ENCODE peak calls at places on chromosomes 13 and 19, in ten cellular contexts. One of them, this sample, is unnamed. For H3K27me3, the result is how much of the 10 kb centered on the place peaks cover.

GRCh38 chr19:9621156-9622037 is at the start of gene ZNF561:
- ATAC-seq in RWPE2: peak
- ATAC-seq in HCT116: peak
- ATAC-seq in foreskin keratinocyte: peak
- ATAC-seq in HepG2: peak
- ATAC-seq in CD8-positive, alpha-beta T cell: peak
- ATAC-seq in pancreas: peak
- ATAC-seq in upper lobe of right lung: peak
- ATAC-seq in right cardiac atrium: peak
- ATAC-seq in PC-3: peak
- ATAC-seq in this sample: peak

GRCh38 chr19:38840583-38840968 is 9.0 kb upstream of the ECH1 start:
- ATAC-seq in pancreas: peak
- ATAC-seq in RWPE2: no peak
- ATAC-seq in HCT116: no peak
- ATAC-seq in right cardiac atrium: no peak
- ATAC-seq in foreskin keratinocyte: no peak
- ATAC-seq in PC-3: no peak
- ATAC-seq in HepG2: no peak
- ATAC-seq in CD8-positive, alpha-beta T cell: no peak
- ATAC-seq in upper lobe of right lung: no peak
- ATAC-seq in this sample: no peak

GRCh38 chr19:16040642-16041041 is 35.7 kb upstream of the TPM4 start:
- ATAC-seq in CD8-positive, alpha-beta T cell: no peak
- ATAC-seq in RWPE2: no peak
- ATAC-seq in PC-3: no peak
- ATAC-seq in HCT116: no peak
- ATAC-seq in foreskin keratinocyte: no peak
- ATAC-seq in pancreas: no peak
- ATAC-seq in right cardiac atrium: no peak
- ATAC-seq in upper lobe of right lung: no peak
- ATAC-seq in HepG2: no peak
- ATAC-seq in this sample: no peak

GRCh38 chr13:45297456-45298205 is 43.4 kb downstream of the TPT1 start:
- ATAC-seq in RWPE2: no peak
- ATAC-seq in foreskin keratinocyte: no peak
- ATAC-seq in HCT116: no peak
- ATAC-seq in HepG2: no peak
- ATAC-seq in PC-3: no peak
- ATAC-seq in CD8-positive, alpha-beta T cell: peak
- ATAC-seq in right cardiac atrium: no peak
- ATAC-seq in upper lobe of right lung: no peak
- ATAC-seq in pancreas: no peak
- ATAC-seq in this sample: no peak

GRCh38 chr19:17754634-17755532 is 3.6 kb downstream of the FCHO1 start:
- ATAC-seq in upper lobe of right lung: no peak
- ATAC-seq in right cardiac atrium: no peak
- ATAC-seq in CD8-positive, alpha-beta T cell: no peak
- ATAC-seq in pancreas: no peak
- ATAC-seq in RWPE2: peak
- ATAC-seq in HepG2: no peak
- ATAC-seq in PC-3: no peak
- ATAC-seq in foreskin keratinocyte: no peak
- ATAC-seq in HCT116: no peak
- ATAC-seq in this sample: no peak

GRCh38 chr13:79770056-79770455 is 289.1 kb downstream of the NDFIP2 start:
- ATAC-seq in pancreas: no peak
- ATAC-seq in upper lobe of right lung: no peak
- ATAC-seq in foreskin keratinocyte: no peak
- ATAC-seq in right cardiac atrium: no peak
- ATAC-seq in RWPE2: no peak
- ATAC-seq in HepG2: no peak
- ATAC-seq in HCT116: no peak
- ATAC-seq in CD8-positive, alpha-beta T cell: no peak
- ATAC-seq in PC-3: no peak
- ATAC-seq in this sample: no peak

GRCh38 chr13:107252428-107252827 is 684.5 kb upstream of the ARGLU1 start:
- ATAC-seq in foreskin keratinocyte: peak
- ATAC-seq in HepG2: no peak
- ATAC-seq in RWPE2: peak
- ATAC-seq in HCT116: no peak
- ATAC-seq in CD8-positive, alpha-beta T cell: no peak
- ATAC-seq in upper lobe of right lung: no peak
- ATAC-seq in right cardiac atrium: no peak
- ATAC-seq in pancreas: no peak
- ATAC-seq in PC-3: no peak
- ATAC-seq in this sample: no peak

GRCh38 chr19:16088351-16088984 is 12.2 kb downstream of the TPM4 start:
- ATAC-seq in upper lobe of right lung: peak
- ATAC-seq in PC-3: no peak
- ATAC-seq in pancreas: peak
- ATAC-seq in CD8-positive, alpha-beta T cell: no peak
- ATAC-seq in right cardiac atrium: peak
- ATAC-seq in foreskin keratinocyte: no peak
- ATAC-seq in RWPE2: no peak
- ATAC-seq in HCT116: peak
- ATAC-seq in HepG2: peak
- ATAC-seq in this sample: peak

GRCh38 chr19:10518444-10519361 is 1.5 kb upstream of the S1PR5 start:
- ATAC-seq in HepG2: no peak
- ATAC-seq in pancreas: no peak
- ATAC-seq in HCT116: no peak
- ATAC-seq in PC-3: no peak
- ATAC-seq in CD8-positive, alpha-beta T cell: no peak
- ATAC-seq in RWPE2: no peak
- ATAC-seq in foreskin keratinocyte: no peak
- ATAC-seq in upper lobe of right lung: no peak
- ATAC-seq in right cardiac atrium: no peak
- ATAC-seq in this sample: no peak

DNA sequence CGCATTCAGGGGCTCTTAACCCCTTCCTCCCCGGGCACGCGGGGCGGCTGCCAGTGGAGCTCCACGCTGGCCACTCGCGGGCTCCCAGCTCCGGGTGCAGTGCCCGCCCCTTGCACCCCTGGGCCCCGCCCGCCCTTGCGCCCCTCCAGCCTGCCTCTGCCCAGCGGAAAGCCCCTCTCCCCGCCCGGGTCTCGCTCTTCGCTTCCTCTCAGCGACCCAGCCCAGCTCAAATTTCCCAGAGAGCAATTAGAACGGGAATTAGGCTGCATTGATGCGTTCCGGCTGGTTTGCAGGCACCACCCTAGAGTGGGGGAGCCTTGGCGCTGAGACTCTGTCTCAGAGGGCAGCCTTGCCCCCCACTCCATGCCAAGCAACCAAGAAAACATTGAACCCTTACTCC is 1.8 kb upstream of the GSX1 start:
- ATAC-seq in HepG2: no peak
- ATAC-seq in RWPE2: no peak
- ATAC-seq in right cardiac atrium: no peak
- ATAC-seq in pancreas: no peak
- ATAC-seq in CD8-positive, alpha-beta T cell: no peak
- ATAC-seq in foreskin keratinocyte: no peak
- ATAC-seq in PC-3: no peak
- ATAC-seq in upper lobe of right lung: no peak
- ATAC-seq in HCT116: no peak
- ATAC-seq in this sample: no peak
- H3K27me3 ChIP-seq in HepG2: under half
- H3K27me3 ChIP-seq in RWPE2: half or more
- H3K27me3 ChIP-seq in right cardiac atrium: under half
- H3K27me3 ChIP-seq in pancreas: under half
- H3K27me3 ChIP-seq in CD8-positive, alpha-beta T cell: under half
- H3K27me3 ChIP-seq in foreskin keratinocyte: half or more
- H3K27me3 ChIP-seq in PC-3: half or more
- H3K27me3 ChIP-seq in upper lobe of right lung: half or more
- H3K27me3 ChIP-seq in HCT116: under half
- H3K27me3 ChIP-seq in this sample: half or more

DNA sequence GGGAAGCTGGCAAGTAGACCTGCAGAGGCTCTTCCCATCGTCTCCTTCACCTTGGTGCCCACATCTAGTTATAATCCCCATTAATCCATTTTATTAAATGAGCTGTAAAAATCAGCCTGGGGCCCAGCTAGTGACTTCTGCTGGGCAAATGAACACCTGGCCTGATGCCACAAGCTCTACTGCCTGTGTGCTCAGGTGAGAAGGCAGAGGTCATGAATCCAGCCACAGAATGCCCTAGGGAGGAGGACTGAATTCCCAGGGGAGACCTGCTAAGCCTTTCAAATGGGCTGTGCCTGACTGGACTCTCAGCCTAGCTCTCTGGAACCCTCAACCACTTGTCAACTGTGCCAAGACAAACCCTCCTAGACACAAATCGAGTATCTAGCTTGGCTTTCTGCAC is 74.0 kb downstream of the PDS5B start:
- ATAC-seq in RWPE2: no peak
- ATAC-seq in foreskin keratinocyte: no peak
- ATAC-seq in CD8-positive, alpha-beta T cell: no peak
- ATAC-seq in HepG2: no peak
- ATAC-seq in PC-3: no peak
- ATAC-seq in right cardiac atrium: no peak
- ATAC-seq in pancreas: peak
- ATAC-seq in HCT116: no peak
- ATAC-seq in upper lobe of right lung: no peak
- ATAC-seq in this sample: no peak
- H3K27ac ChIP-seq in RWPE2: no peak
- H3K27ac ChIP-seq in foreskin keratinocyte: no peak
- H3K27ac ChIP-seq in CD8-positive, alpha-beta T cell: no peak
- H3K27ac ChIP-seq in HepG2: no peak
- H3K27ac ChIP-seq in PC-3: no peak
- H3K27ac ChIP-seq in right cardiac atrium: no peak
- H3K27ac ChIP-seq in pancreas: no peak
- H3K27ac ChIP-seq in HCT116: no peak
- H3K27ac ChIP-seq in upper lobe of right lung: no peak
- H3K27ac ChIP-seq in this sample: no peak

GRCh38 chr13:20311022-20311421 is 78.9 kb upstream of the GJB6 start:
- ATAC-seq in right cardiac atrium: no peak
- ATAC-seq in CD8-positive, alpha-beta T cell: no peak
- ATAC-seq in HepG2: no peak
- ATAC-seq in RWPE2: no peak
- ATAC-seq in upper lobe of right lung: no peak
- ATAC-seq in HCT116: no peak
- ATAC-seq in PC-3: no peak
- ATAC-seq in foreskin keratinocyte: no peak
- ATAC-seq in pancreas: no peak
- ATAC-seq in this sample: no peak
- H3K27me3 ChIP-seq in right cardiac atrium: under half
- H3K27me3 ChIP-seq in CD8-positive, alpha-beta T cell: under half
- H3K27me3 ChIP-seq in HepG2: under half
- H3K27me3 ChIP-seq in RWPE2: under half
- H3K27me3 ChIP-seq in upper lobe of right lung: under half
- H3K27me3 ChIP-seq in HCT116: under half
- H3K27me3 ChIP-seq in PC-3: under half
- H3K27me3 ChIP-seq in foreskin keratinocyte: under half
- H3K27me3 ChIP-seq in pancreas: under half
- H3K27me3 ChIP-seq in this sample: under half

GRCh38 chr13:75333103-75333502 is 148.9 kb downstream of the TBC1D4 start:
- ATAC-seq in HepG2: peak
- ATAC-seq in right cardiac atrium: no peak
- ATAC-seq in RWPE2: no peak
- ATAC-seq in HCT116: no peak
- ATAC-seq in pancreas: peak
- ATAC-seq in upper lobe of right lung: no peak
- ATAC-seq in PC-3: no peak
- ATAC-seq in CD8-positive, alpha-beta T cell: no peak
- ATAC-seq in foreskin keratinocyte: no peak
- ATAC-seq in this sample: no peak
- H3K27ac ChIP-seq in HepG2: no peak
- H3K27ac ChIP-seq in right cardiac atrium: no peak
- H3K27ac ChIP-seq in RWPE2: no peak
- H3K27ac ChIP-seq in HCT116: no peak
- H3K27ac ChIP-seq in pancreas: no peak
- H3K27ac ChIP-seq in upper lobe of right lung: no peak
- H3K27ac ChIP-seq in PC-3: no peak
- H3K27ac ChIP-seq in CD8-positive, alpha-beta T cell: no peak
- H3K27ac ChIP-seq in foreskin keratinocyte: no peak
- H3K27ac ChIP-seq in this sample: no peak

GRCh38 chr13:50132937-50133276 is 117.7 kb downstream of the KCNRG start:
- ATAC-seq in pancreas: no peak
- ATAC-seq in HCT116: no peak
- ATAC-seq in upper lobe of right lung: no peak
- ATAC-seq in RWPE2: no peak
- ATAC-seq in foreskin keratinocyte: no peak
- ATAC-seq in right cardiac atrium: no peak
- ATAC-seq in HepG2: no peak
- ATAC-seq in PC-3: no peak
- ATAC-seq in CD8-positive, alpha-beta T cell: no peak
- ATAC-seq in this sample: no peak
- H3K27me3 ChIP-seq in pancreas: under half
- H3K27me3 ChIP-seq in HCT116: under half
- H3K27me3 ChIP-seq in upper lobe of right lung: half or more
- H3K27me3 ChIP-seq in RWPE2: under half
- H3K27me3 ChIP-seq in foreskin keratinocyte: half or more
- H3K27me3 ChIP-seq in right cardiac atrium: under half
- H3K27me3 ChIP-seq in HepG2: under half
- H3K27me3 ChIP-seq in PC-3: under half
- H3K27me3 ChIP-seq in CD8-positive, alpha-beta T cell: half or more
- H3K27me3 ChIP-seq in this sample: half or more

GRCh38 chr13:55432814-55433213 is 1707.9 kb upstream of the PRR20A start:
- ATAC-seq in upper lobe of right lung: no peak
- ATAC-seq in HepG2: no peak
- ATAC-seq in HCT116: no peak
- ATAC-seq in foreskin keratinocyte: peak
- ATAC-seq in CD8-positive, alpha-beta T cell: no peak
- ATAC-seq in right cardiac atrium: no peak
- ATAC-seq in pancreas: no peak
- ATAC-seq in RWPE2: peak
- ATAC-seq in PC-3: peak
- ATAC-seq in this sample: no peak
- H3K27ac ChIP-seq in upper lobe of right lung: no peak
- H3K27ac ChIP-seq in HepG2: no peak
- H3K27ac ChIP-seq in HCT116: no peak
- H3K27ac ChIP-seq in foreskin keratinocyte: no peak
- H3K27ac ChIP-seq in CD8-positive, alpha-beta T cell: no peak
- H3K27ac ChIP-seq in right cardiac atrium: no peak
- H3K27ac ChIP-seq in pancreas: no peak
- H3K27ac ChIP-seq in RWPE2: no peak
- H3K27ac ChIP-seq in PC-3: no peak
- H3K27ac ChIP-seq in this sample: no peak